ENCODE peak calls at places on chromosomes 4 and X, in seven cellular contexts. P, O, Q, L, Z, U and M are unnamed samples.

GRCh38 chr4:24496597-24496996 is 87.8 kb downstream of the DHX15 start:
- DNase-seq in P (no peak), O (no peak), Q (no peak), L (no peak), Z (no peak), U (no peak), M (no peak)

GRCh38 chr4:143558823-143559756 is 45.6 kb downstream of the SMARCA5 start:
- DNase-seq in P (no peak), O (peak; percentile 90), Q (peak; percentile 84), L (peak; percentile 82), Z (peak; percentile 24), U (peak; percentile 57), M (no peak)

GRCh38 chrX:9635368-9635767 is 130.3 kb downstream of the GPR143 start:
- DNase-seq in P (no peak), O (peak; percentile 47), Q (no peak), L (no peak), Z (no peak), U (no peak), M (no peak)

GRCh38 chr4:40976343-40976742 is 226.6 kb downstream of the NSUN7 start:
- DNase-seq in P (no peak), O (no peak), Q (peak; percentile 55), L (no peak), Z (no peak), U (peak; percentile 68), M (peak; percentile 28)

GRCh38 chrX:101190736-101191135 is 28.9 kb upstream of the DRP2 start:
- DNase-seq in P (no peak), O (no peak), Q (no peak), L (no peak), Z (no peak), U (no peak), M (no peak)

GRCh38 chr4:4820739-4821138 is 38.7 kb upstream of the MSX1 start:
- DNase-seq in P (no peak), O (no peak), Q (no peak), L (no peak), Z (no peak), U (no peak), M (no peak)

GRCh38 chr4:57442834-57443291 is 332.7 kb upstream of the IGFBP7 start:
- DNase-seq in P (no peak), O (peak; percentile 59), Q (peak; percentile 54), L (no peak), Z (peak; percentile 41), U (peak; percentile 73), M (peak; percentile 55)

GRCh38 chrX:139759637-139760036 is 51.7 kb upstream of the MCF2 start:
- DNase-seq in P (no peak), O (no peak), Q (no peak), L (no peak), Z (peak; percentile 24), U (peak; percentile 9), M (no peak)

GRCh38 chrX:139881130-139881529 is 51.7 kb downstream of the ATP11C start:
- DNase-seq in P (no peak), O (no peak), Q (peak; percentile 31), L (no peak), Z (peak; percentile 68), U (no peak), M (no peak)

GRCh38 chr4:172919269-172919668 is 249.3 kb upstream of the GALNT7 start:
- DNase-seq in P (no peak), O (no peak), Q (no peak), L (no peak), Z (no peak), U (no peak), M (no peak)

GRCh38 chr4:3657917-3658913 is 108.0 kb upstream of the ADRA2C start:
- DNase-seq in P (no peak), O (no peak), Q (peak; percentile 81), L (peak; percentile 61), Z (peak; percentile 86), U (no peak), M (no peak)

GRCh38 chr4:86600007-86600653 is 6.0 kb downstream of the PTPN13 start:
- DNase-seq in P (no peak), O (no peak), Q (no peak), L (no peak), Z (no peak), U (no peak), M (no peak)

GRCh38 chr4:62260256-62260655 is 1060.1 kb downstream of the ADGRL3 start:
- DNase-seq in P (no peak), O (no peak), Q (no peak), L (no peak), Z (no peak), U (no peak), M (no peak)

DNA sequence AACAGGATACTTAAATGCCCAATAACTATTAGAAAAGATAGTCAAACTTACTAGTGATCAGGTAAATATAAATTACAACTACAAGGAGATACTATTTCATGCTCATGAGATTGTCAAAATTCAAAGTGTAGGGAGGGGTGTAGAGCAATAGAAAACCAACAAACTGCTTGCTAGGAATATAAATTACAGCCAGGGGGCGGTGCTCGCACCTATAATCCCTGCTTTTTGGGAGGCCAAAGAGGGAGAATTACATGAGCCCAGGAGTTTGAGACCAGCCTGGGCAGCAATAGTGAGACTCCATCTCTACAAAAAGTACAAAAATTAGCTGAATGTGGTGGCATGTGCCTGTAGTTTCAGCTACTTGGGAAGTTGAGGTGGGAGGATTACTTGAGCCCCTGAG is 556.5 kb upstream of the NR3C2 start:
- DNase-seq in P (no peak), O (no peak), Q (peak; percentile 1), L (no peak), Z (peak; percentile 10), U (peak; percentile 29), M (no peak)
- TF ChIP-seq CTCF in P (no peak), O (peak; percentile 10), Q (peak; percentile 57), L (no peak), Z (peak; percentile 57), U (peak; percentile 7), M (peak; percentile 57)

DNA sequence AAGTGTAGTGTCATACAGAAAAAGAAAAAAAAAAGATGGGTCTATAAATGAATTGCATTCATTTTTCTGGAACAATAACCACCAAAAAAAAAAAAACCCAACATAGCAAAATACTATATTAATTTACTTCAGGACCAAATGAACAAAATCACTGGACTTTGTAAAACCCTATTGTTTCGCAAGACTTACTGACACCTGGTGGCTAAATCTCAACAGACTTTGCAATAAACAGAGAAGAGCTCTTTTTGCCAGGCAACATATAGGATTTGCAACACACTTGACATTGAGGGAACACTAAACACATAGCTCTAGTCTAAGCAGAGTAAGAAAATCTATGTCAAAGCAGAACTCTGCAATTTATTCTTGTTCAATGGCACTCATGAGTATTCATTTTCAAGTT is 990.2 kb downstream of the STPG2 start:
- DNase-seq in P (no peak), O (no peak), Q (peak; percentile 2), L (no peak), Z (peak; percentile 9), U (peak; percentile 56), M (no peak)
- TF ChIP-seq CTCF in P (no peak), O (no peak), Q (peak; percentile 47), L (no peak), Z (peak; percentile 22), U (no peak), M (peak; percentile 63)

DNA sequence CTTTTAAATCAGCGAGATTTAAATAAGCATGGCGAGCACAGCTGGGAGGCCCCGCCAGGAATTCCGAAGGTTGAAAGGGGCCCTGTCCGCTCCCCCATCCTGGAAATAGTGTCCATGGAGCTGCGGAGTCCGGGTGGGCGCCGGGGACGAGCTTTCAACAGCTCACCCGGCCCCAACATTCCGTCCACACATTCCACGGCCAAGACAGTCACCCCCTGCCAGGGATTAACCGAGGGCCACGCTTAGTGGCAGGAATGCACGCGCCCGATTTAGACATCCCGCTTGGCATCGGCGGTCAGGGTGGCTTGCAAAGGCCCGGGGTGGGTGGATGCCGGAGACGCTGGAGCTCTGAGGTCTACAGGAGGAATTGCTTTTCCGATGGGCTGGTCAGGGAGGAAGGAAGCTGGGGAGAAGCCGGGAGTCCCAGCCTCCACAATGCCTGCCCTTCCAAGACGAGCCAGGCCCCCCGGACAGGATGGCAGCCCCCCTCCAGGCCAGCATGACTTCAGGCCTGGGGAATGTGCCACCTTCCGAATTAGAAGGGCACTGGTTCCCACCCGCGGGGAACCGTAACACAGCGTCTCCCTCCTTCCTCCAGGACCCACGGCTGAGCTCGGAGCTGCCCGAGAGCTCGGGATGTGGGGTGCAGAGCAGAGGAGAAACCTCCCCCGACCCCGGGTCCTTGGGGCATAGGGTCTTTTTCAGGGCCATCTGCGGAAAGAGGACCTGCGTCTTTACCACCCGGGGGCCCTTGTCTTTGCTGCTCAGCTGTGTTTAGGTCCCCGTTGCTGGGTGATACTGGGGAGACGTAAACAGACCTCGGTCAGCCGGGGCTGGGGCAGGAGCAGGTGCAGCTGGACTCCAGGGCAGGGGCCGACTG is 26.9 kb upstream of the PPP2R3B start:
- DNase-seq in P (no peak), O (no peak), Q (no peak), L (peak; percentile 76), Z (peak; percentile 13), U (peak; percentile 69), M (peak; percentile 20)
- TF ChIP-seq CTCF in P (no peak), O (no peak), Q (peak; percentile 15), L (peak; percentile 9), Z (peak; percentile 57), U (no peak), M (no peak)

DNA sequence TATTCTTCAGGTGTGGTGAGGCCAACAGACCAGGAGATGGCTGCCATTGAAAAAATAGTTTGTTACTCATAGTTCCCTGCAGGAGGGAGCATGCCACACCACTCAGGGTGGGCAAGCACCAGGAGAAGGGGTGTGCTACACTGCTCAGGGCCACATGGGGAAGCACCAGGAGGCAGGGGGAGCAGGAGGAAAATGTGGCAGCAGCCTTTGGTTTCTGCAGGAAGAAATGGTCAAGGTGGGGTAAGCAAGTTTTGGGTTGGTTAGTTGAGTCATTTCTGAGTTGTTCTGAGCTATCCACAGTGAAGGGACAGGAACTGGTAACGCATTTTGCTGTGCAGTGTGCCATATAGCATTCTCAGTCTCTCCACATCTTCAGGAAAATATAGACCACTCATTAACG is 23.8 kb downstream of the FGFBP1 start:
- DNase-seq in P (no peak), O (no peak), Q (no peak), L (no peak), Z (no peak), U (no peak), M (no peak)
- TF ChIP-seq CTCF in P (no peak), O (no peak), Q (no peak), L (no peak), Z (peak; percentile 11), U (no peak), M (no peak)

GRCh38 chr4:145097331-145097820 is 620 bp downstream of the ANAPC10 start:
- DNase-seq in P (no peak), O (no peak), Q (no peak), L (no peak), Z (no peak), U (no peak), M (no peak)
- TF ChIP-seq CTCF in P (no peak), O (no peak), Q (no peak), L (no peak), Z (no peak), U (no peak), M (no peak)

GRCh38 chrX:31293409-31293808 is 221.6 kb upstream of the FTHL17 start:
- DNase-seq in P (no peak), O (no peak), Q (no peak), L (no peak), Z (no peak), U (no peak), M (no peak)
- TF ChIP-seq CTCF in P (no peak), O (peak; percentile 3), Q (peak; percentile 17), L (peak; percentile 4), Z (no peak), U (no peak), M (no peak)